ENCODE peak calls at places on chromosomes 13 and 19, in ten cellular contexts. I is HT1080; G is activated CD4-positive, alpha-beta T cell treated with anti-CD3 and anti-CD28 coated beads for 24 hours; C is fibroblast of mammary gland; W is NCI-H510A treated with DMSO at 0.1 percent for 48 hours; H is cerebellar cortex; Y is activated CD8-positive, alpha-beta memory T cell treated with anti-CD3 and anti-CD28 coated beads, Interleukin-2, amount 10 ng/mL, durations not matched to agents 7 days and 5 days; V is mesenteric fat pad; A is NCI-H345; J is cardiac muscle cell. D is an unnamed sample.
A peak's percentile ranks its signal among the peaks of the same experiment; 100 is the strongest.

GRCh38 chr19:46134527-46134926 is 10.0 kb upstream of the IGFL3 start:
- DNase-seq in I (no peak), G (no peak), C (peak; percentile 57), W (peak; percentile 74), H (peak; percentile 23), Y (no peak), V (no peak), A (peak; percentile 1), J (no peak), D (no peak)

GRCh38 chr13:35720290-35720689 is 243.8 kb upstream of the MAB21L1 start:
- DNase-seq in I (no peak), G (no peak), C (no peak), W (no peak), H (no peak), Y (no peak), V (no peak), A (no peak), J (no peak), D (no peak)

GRCh38 chr19:53545271-53546065 is 7.5 kb downstream of the ZNF331 start:
- DNase-seq in I (no peak), G (no peak), C (peak; percentile 76), W (no peak), H (no peak), Y (no peak), V (no peak), A (no peak), J (no peak), D (no peak)

GRCh38 chr19:46226438-46226973 is 3.0 kb upstream of the IGFL1 start:
- DNase-seq in I (no peak), G (no peak), C (no peak), W (no peak), H (no peak), Y (no peak), V (no peak), A (no peak), J (no peak), D (no peak)

GRCh38 chr19:13043285-13043684 is 48.0 kb downstream of the NFIX start:
- DNase-seq in I (no peak), G (no peak), C (no peak), W (peak; percentile 63), H (no peak), Y (no peak), V (no peak), A (no peak), J (no peak), D (no peak)

GRCh38 chr19:2438178-2438577 is 10.8 kb upstream of the TIMM13 start:
- DNase-seq in I (no peak), G (no peak), C (no peak), W (no peak), H (peak; percentile 55), Y (no peak), V (no peak), A (no peak), J (no peak), D (no peak)

GRCh38 chr19:41222240-41222639 is 3.2 kb downstream of the AXL start:
- DNase-seq in I (peak; percentile 32), G (no peak), C (no peak), W (no peak), H (no peak), Y (no peak), V (no peak), A (no peak), J (no peak), D (no peak)

GRCh38 chr19:14147797-14148605 is 11.6 kb upstream of the ASF1B start:
- DNase-seq in I (peak; percentile 46), G (peak; percentile 17), C (peak; percentile 59), W (no peak), H (peak; percentile 66), Y (peak; percentile 68), V (no peak), A (no peak), J (peak; percentile 78), D (peak; percentile 35)

GRCh38 chr19:44003461-44004134 is 841 bp downstream of the ZNF230 start:
- DNase-seq in I (peak; percentile 18), G (no peak), C (peak; percentile 14), W (no peak), H (no peak), Y (peak; percentile 46), V (no peak), A (no peak), J (peak; percentile 10), D (no peak)

GRCh38 chr13:30235206-30235605 is 72.1 kb downstream of the KATNAL1 start:
- DNase-seq in I (no peak), G (no peak), C (peak; percentile 41), W (no peak), H (no peak), Y (no peak), V (no peak), A (no peak), J (no peak), D (no peak)

GRCh38 chr19:49421039-49421877 is 2.0 kb downstream of the PTH2 start:
- DNase-seq in I (no peak), G (no peak), C (peak; percentile 30), W (peak; percentile 89), H (peak; percentile 92), Y (peak; percentile 56), V (no peak), A (peak; percentile 85), J (peak; percentile 87), D (no peak)

GRCh38 chr19:6947745-6948144 is 60.4 kb downstream of the ADGRE1 start:
- DNase-seq in I (peak; percentile 67), G (no peak), C (peak; percentile 71), W (no peak), H (no peak), Y (peak; percentile 85), V (no peak), A (no peak), J (no peak), D (no peak)

GRCh38 chr19:3100747-3101730 is 6.9 kb downstream of the GNA11 start:
- DNase-seq in I (no peak), G (no peak), C (no peak), W (no peak), H (no peak), Y (no peak), V (no peak), A (no peak), J (no peak), D (no peak)

GRCh38 chr19:49801966-49802661 is 11.0 kb downstream of the FUZ start:
- DNase-seq in I (no peak), G (no peak), C (peak; percentile 89), W (peak; percentile 89), H (peak; percentile 97), Y (no peak), V (no peak), A (no peak), J (peak; percentile 92), D (no peak)

GRCh38 chr13:75385708-75386083 is 96.3 kb downstream of the TBC1D4 start:
- DNase-seq in I (no peak), G (no peak), C (no peak), W (no peak), H (no peak), Y (no peak), V (no peak), A (no peak), J (no peak), D (no peak)

GRCh38 chr19:45613926-45614725 is 12.1 kb upstream of the GPR4 start:
- DNase-seq in I (peak; percentile 98), G (peak; percentile 23), C (peak; percentile 92), W (no peak), H (no peak), Y (peak; percentile 73), V (no peak), A (no peak), J (no peak), D (no peak)

GRCh38 chr13:98564204-98564603 is 12.7 kb downstream of the STK24 start:
- DNase-seq in I (no peak), G (no peak), C (no peak), W (no peak), H (no peak), Y (no peak), V (no peak), A (no peak), J (no peak), D (no peak)

GRCh38 chr19:35868172-35868822 is at the start of gene APLP1:
- DNase-seq in I (no peak), G (peak; percentile 60), C (no peak), W (peak; percentile 64), H (peak; percentile 68), Y (peak; percentile 68), V (no peak), A (peak; percentile 96), J (peak; percentile 84), D (peak; percentile 52)

GRCh38 chr13:30607908-30608307 is 9.8 kb upstream of the USPL1 start:
- DNase-seq in I (no peak), G (peak; percentile 21), C (no peak), W (peak; percentile 74), H (no peak), Y (peak; percentile 86), V (no peak), A (no peak), J (no peak), D (peak; percentile 86)

GRCh38 chr13:33116321-33117010 is 100.2 kb downstream of the KL start:
- DNase-seq in I (no peak), G (no peak), C (no peak), W (no peak), H (no peak), Y (no peak), V (no peak), A (no peak), J (no peak), D (no peak)

GRCh38 chr13:50911051-50911690 is 1.6 kb downstream of the RNASEH2B start:
- DNase-seq in I (no peak), G (no peak), C (peak; percentile 41), W (peak; percentile 32), H (peak; percentile 13), Y (no peak), V (no peak), A (no peak), J (peak; percentile 59), D (no peak)

GRCh38 chr19:46579286-46579944 is 21.7 kb upstream of the CALM3 start:
- DNase-seq in I (no peak), G (no peak), C (no peak), W (no peak), H (peak; percentile 74), Y (peak; percentile 51), V (no peak), A (no peak), J (peak; percentile 9), D (peak; percentile 38)

GRCh38 chr13:73981595-73981994 is 152.6 kb downstream of the KLF12 start:
- DNase-seq in I (no peak), G (no peak), C (peak; percentile 11), W (no peak), H (no peak), Y (no peak), V (no peak), A (no peak), J (no peak), D (no peak)

GRCh38 chr19:58229255-58229639 is 533 bp downstream of the ZNF544 start:
- DNase-seq in I (peak; percentile 32), G (no peak), C (peak; percentile 49), W (no peak), H (peak; percentile 25), Y (peak; percentile 50), V (no peak), A (no peak), J (peak; percentile 36), D (peak; percentile 55)

GRCh38 chr19:17775991-17776803 is 18.7 kb upstream of the B3GNT3 start:
- DNase-seq in I (no peak), G (no peak), C (peak; percentile 82), W (no peak), H (no peak), Y (peak; percentile 59), V (no peak), A (no peak), J (no peak), D (no peak)

GRCh38 chr13:50512602-50513527 is 330.6 kb downstream of the DLEU7 start:
- DNase-seq in I (peak; percentile 37), G (no peak), C (peak; percentile 41), W (peak; percentile 31), H (peak; percentile 61), Y (peak; percentile 78), V (no peak), A (no peak), J (peak; percentile 17), D (peak; percentile 47)

GRCh38 chr13:110396913-110397379 is 89.9 kb downstream of the COL4A2 start:
- DNase-seq in I (peak; percentile 97), G (no peak), C (peak; percentile 100), W (no peak), H (no peak), Y (no peak), V (no peak), A (no peak), J (no peak), D (no peak)

GRCh38 chr19:18429717-18430416 is 8.1 kb downstream of the ISYNA1 start:
- DNase-seq in I (no peak), G (no peak), C (no peak), W (no peak), H (peak; percentile 24), Y (peak; percentile 74), V (no peak), A (no peak), J (no peak), D (no peak)

D was measured in CD4-positive, alpha-beta memory T cell.